ENCODE peak calls at places on chromosomes 2 and 18, in four cellular contexts. N is heart right ventricle, L is sigmoid colon, M is stomach. W is an unnamed sample.

GRCh38 chr2:67260348-67261277 is 136.5 kb upstream of the ETAA1 start:
- DNase-seq in N (peak; percentile 79), L (peak; percentile 95), M (peak; percentile 29), W (peak; percentile 88)

GRCh38 chr2:213252206-213252605 is 32.1 kb upstream of the SPAG16 start:
- DNase-seq in N (no peak), L (no peak), M (no peak), W (no peak)

GRCh38 chr2:49271060-49271665 is 116.8 kb upstream of the FSHR start:
- DNase-seq in N (no peak), L (no peak), M (no peak), W (no peak)

GRCh38 chr2:6999161-6999877 is 82.1 kb downstream of the RNF144A start:
- DNase-seq in N (no peak), L (no peak), M (no peak), W (no peak)

GRCh38 chr2:85601771-85602475 is 575 bp downstream of the TMEM150A start:
- DNase-seq in N (peak; percentile 72), L (peak; percentile 89), M (peak; percentile 76), W (peak; percentile 84)

GRCh38 chr2:38116762-38117161 is 40.8 kb upstream of the CYP1B1 start:
- DNase-seq in N (no peak), L (no peak), M (no peak), W (no peak)

GRCh38 chr2:62137431-62137830 is 58.5 kb upstream of the B3GNT2 start:
- DNase-seq in N (no peak), L (no peak), M (no peak), W (no peak)

GRCh38 chr2:177598321-177598922 is 205.8 kb downstream of the AGPS start:
- DNase-seq in N (peak; percentile 52), L (peak; percentile 77), M (no peak), W (no peak)

GRCh38 chr2:181902625-181903024 is 11.1 kb downstream of the ITPRID2 start:
- DNase-seq in N (no peak), L (no peak), M (no peak), W (no peak)

GRCh38 chr2:30422437-30422805 is 24.6 kb upstream of the LCLAT1 start:
- DNase-seq in N (no peak), L (no peak), M (peak; percentile 32), W (no peak)

GRCh38 chr18:79940126-79940813 is 11.2 kb downstream of the SLC66A2 start:
- DNase-seq in N (no peak), L (peak; percentile 20), M (peak; percentile 8), W (peak; percentile 16)

GRCh38 chr2:205712508-205712907 is 30.2 kb downstream of the NRP2 start:
- DNase-seq in N (no peak), L (no peak), M (no peak), W (no peak)

GRCh38 chr18:75123113-75123512 is 85.8 kb downstream of the PTGR3 start:
- DNase-seq in N (no peak), L (no peak), M (no peak), W (peak; percentile 65)

GRCh38 chr18:28961669-28962228 is 784.8 kb upstream of the CDH2 start:
- DNase-seq in N (peak; percentile 5), L (no peak), M (no peak), W (peak; percentile 45)

GRCh38 chr2:75233965-75234364 is 34.6 kb upstream of the TACR1 start:
- DNase-seq in N (no peak), L (no peak), M (no peak), W (no peak)

GRCh38 chr2:182763311-182763912 is 47.4 kb downstream of the DNAJC10 start:
- DNase-seq in N (peak; percentile 15), L (no peak), M (no peak), W (no peak)

DNA sequence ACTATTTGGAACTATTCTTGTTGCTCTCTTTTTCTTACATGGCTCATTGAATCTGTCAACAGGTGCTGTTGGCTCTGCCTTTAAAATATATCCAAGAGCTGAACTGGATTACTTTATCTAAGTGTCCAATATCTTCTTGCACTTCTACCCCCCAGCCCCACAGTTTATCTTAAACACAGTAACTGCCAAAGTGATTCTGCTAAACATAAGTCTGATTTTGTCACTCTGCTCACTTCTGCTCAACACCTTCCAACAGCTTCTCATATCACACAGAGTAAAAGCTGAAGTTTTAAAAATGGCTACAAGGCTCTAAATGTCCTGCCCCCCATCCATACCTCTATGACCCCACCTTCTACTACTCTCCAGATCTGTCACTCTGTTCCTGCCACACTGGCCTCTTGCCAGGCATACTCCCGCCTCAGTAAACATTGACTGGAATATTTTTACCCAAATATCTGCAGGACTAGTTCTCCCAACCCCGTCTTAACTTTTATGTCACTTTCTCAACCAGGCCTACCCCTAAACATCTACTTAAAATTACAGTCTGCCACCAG is 130.7 kb downstream of the CCDC148 start:
- DNase-seq in N (no peak), L (no peak), M (no peak), W (no peak)
- H3K4me3 ChIP-seq in N (no peak overlapping the region), L (no peak overlapping the region), M (no peak overlapping the region), W (no peak overlapping the region)

GRCh38 chr2:179898873-179899272 is 37.5 kb upstream of the ZNF385B start:
- DNase-seq in N (no peak), L (no peak), M (no peak), W (no peak)
- TF ChIP-seq CTCF in N (no peak), L (no peak), M (no peak), W (no peak)

DNA sequence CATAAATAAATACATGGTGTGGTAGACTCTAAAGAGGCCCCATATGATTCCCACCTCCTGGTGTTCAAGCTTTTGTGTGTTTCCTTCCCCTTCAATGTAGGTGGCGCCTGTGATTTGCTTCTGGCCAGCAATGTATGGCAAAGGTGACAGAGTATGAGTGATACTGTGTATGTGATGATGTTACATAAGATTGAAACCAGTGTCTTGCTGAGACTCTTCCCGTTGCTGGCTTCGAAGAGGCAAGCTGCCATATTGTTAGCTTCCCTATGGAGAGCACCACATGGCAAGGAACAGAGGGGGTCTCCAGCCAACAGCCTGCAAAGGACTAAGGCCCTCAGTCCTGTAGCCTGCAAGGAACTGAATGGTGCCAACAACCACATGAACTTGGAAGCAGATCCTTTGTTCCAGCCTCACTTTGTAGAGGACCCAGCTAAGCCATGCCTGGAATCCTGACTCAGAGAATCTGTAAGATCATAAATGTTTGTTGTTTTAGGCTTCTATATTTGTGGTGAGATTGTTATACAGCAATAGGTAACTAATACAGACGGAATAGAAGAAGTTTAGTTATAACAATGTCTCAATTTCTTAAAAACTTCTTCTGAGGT is 1.7 kb upstream of the SMAD4 start:
- DNase-seq in N (no peak), L (no peak), M (no peak), W (no peak)
- H3K4me3 ChIP-seq in N (no peak overlapping the region), L (no peak overlapping the region), M (no peak overlapping the region), W (peak overlapping the region; percentile 8)

DNA sequence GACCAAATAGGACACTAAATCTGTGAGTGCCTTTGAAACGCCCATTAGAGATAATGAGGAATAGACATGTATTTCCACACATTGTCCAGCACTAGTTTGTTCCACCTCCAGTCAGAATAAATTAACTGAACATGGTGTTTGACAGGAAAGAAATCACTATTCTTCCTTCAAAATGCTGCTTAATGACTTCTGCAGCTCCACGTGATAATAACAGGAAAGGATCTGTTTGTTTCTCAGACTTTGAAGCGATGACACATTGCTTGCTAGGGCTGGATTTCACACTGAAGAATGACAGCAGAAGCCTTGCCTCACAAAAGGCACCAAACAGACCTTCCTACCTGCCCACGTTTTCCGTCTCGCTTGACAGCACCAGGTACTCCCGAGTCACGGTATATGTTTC is 90.5 kb upstream of the DDX18 start:
- DNase-seq in N (no peak), L (no peak), M (no peak), W (no peak)
- TF ChIP-seq CTCF in N (no peak), L (no peak), M (no peak), W (no peak)

DNA sequence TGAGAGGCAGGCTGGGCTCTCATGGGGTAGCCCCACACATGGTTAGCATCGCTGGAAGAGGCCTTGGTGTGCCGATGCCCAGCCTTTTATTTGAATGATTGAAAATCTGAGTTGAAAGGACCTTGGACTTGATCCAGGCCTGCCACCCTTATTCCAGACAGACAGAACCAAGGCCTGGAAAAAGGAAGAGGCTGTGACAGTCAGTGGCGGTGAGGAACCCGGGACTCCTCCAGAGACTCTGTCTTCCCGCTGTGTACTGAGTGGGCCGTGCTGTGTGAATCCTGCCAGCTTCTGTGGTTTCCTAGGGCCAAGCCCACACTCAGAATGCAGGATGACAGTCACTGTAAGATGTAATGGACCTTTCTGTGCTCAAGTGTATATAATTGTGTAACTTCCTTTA is 218.5 kb downstream of the LDLRAD4 start:
- DNase-seq in N (no peak), L (peak; percentile 68), M (no peak), W (no peak)
- H3K4me3 ChIP-seq in N (no peak overlapping the region), L (no peak overlapping the region), M (no peak overlapping the region), W (no peak overlapping the region)

DNA sequence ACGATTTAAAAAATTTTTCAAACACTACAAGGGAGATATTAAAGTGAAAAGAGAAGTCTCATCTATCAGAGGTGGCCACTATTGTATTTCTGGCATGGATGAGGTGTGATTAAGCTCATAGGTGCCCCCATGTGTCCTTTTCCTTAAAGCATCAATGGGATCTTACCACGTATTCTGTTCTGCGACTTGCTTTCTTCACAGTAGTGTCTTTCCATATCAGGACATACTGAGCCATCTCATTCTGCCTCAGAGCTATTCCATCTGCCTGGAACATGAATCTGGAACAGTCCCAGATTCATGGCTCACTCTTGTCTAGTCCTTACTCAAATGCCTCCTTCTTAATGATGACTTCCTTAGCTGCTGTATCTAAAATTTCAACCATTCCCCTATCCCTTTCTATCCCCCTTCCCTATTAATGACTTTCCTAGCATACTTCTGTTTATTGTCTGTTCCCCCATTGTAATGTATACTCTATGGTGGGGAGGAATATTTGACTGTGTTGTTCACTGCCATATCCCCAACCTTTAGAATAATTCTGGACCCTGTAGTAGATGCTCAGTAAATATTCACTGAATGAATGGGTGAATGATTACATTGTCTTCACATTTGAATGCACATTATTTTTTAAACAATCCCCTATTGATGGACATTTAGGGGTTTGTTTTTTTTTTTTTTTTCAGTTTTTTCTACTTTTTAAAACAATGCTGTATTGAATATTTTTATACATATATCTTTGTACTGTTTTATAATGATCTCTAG is 11.1 kb downstream of the STAMBP start:
- DNase-seq in N (no peak), L (no peak), M (no peak), W (no peak)
- TF ChIP-seq CTCF in N (no peak), L (no peak), M (no peak), W (no peak)

GRCh38 chr18:11512096-11513030 is 97.0 kb upstream of the SLC35G4 start:
- DNase-seq in N (no peak), L (no peak), M (no peak), W (no peak)
- H3K4me3 ChIP-seq in N (no peak overlapping the region), L (no peak overlapping the region), M (no peak overlapping the region), W (no peak overlapping the region)

DNA sequence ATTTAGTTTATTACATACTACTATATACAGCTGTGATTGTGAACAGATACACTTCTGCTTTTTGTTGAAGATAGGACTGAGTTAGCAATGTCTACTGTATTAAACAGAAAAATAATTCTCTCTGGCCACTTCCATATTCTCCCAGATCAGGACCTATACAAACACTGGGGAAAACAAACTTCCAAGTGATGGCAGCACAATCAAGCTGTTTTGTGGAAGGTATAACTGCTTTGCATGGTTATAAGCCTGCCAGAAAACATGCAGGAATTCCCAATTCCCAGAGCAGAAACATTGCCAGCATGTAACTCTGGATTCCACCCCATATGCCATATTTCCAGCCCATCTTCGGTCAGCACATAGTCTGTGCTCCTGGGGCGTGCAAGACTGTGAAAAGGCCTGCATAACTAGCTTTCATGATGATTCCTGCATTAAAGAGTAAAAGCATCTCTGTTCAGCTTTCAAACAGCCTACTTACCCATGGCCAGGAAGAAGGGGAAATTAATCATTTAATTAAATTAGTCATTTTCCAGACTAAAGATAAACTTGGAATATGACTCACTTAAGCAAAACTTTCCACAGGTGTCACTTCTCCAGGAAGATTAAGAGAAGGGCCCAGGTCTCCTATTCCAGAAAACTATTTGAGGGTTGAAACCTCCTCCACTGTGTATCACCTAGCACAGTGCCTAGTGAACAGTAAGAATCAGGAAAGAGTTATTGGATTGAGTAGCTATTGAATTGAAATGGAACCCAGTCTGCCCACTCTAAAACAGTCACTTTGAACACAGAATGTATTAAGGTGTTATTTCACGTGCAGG is 280.5 kb downstream of the NRXN1 start:
- DNase-seq in N (no peak), L (no peak), M (no peak), W (no peak)
- TF ChIP-seq CTCF in N (no peak), L (no peak), M (no peak), W (no peak)